ENCODE peak calls at places on chromosomes 3 and 15, in six cellular contexts. M, Y, L, A, Z and P are unnamed samples.

GRCh38 chr3:79406175-79406574 is 361.6 kb downstream of the ROBO1 start:
- DNase-seq in M (no peak), Y (no peak), L (no peak), A (no peak), Z (no peak), P (no peak)

GRCh38 chr15:42137461-42138261 is 18.8 kb downstream of the PLA2G4F start:
- DNase-seq in M (peak), Y (peak), L (peak), A (no peak), Z (peak), P (peak)

GRCh38 chr15:100918690-100919480 is at the start of gene LRRK1:
- DNase-seq in M (peak), Y (peak), L (peak), A (peak), Z (no peak), P (no peak)

GRCh38 chr15:72271895-72272212 is 500 bp downstream of the PARP6 start:
- DNase-seq in M (no peak), Y (no peak), L (peak), A (no peak), Z (no peak), P (no peak)

GRCh38 chr15:39084683-39085530 is 496.0 kb upstream of the THBS1 start:
- DNase-seq in M (peak), Y (peak), L (peak), A (peak), Z (peak), P (no peak)

GRCh38 chr15:73867956-73868355 is 5.4 kb upstream of the TBC1D21 start:
- DNase-seq in M (peak), Y (no peak), L (no peak), A (no peak), Z (no peak), P (no peak)

GRCh38 chr15:78035319-78035718 is 42.2 kb downstream of the TBC1D2B start:
- DNase-seq in M (no peak), Y (no peak), L (no peak), A (no peak), Z (no peak), P (peak)

GRCh38 chr15:74892313-74892712 is 2.5 kb downstream of the MPI start:
- DNase-seq in M (no peak), Y (no peak), L (no peak), A (peak), Z (no peak), P (peak)

GRCh38 chr3:101340591-101340990 is 20.2 kb upstream of the IMPG2 start:
- DNase-seq in M (no peak), Y (no peak), L (no peak), A (no peak), Z (no peak), P (no peak)

GRCh38 chr3:57091471-57091870 is 31.0 kb downstream of the SPATA12 start:
- DNase-seq in M (no peak), Y (no peak), L (no peak), A (no peak), Z (no peak), P (no peak)
- H3K27ac ChIP-seq in M (peak), Y (no peak), L (no peak), A (peak), Z (peak), P (no peak)

GRCh38 chr3:150168694-150169093 is 198.0 kb upstream of the PFN2 start:
- DNase-seq in M (no peak), Y (no peak), L (no peak), A (no peak), Z (peak), P (no peak)
- TF ChIP-seq EP300 in M (no peak), Y (no peak), L (no peak), A (no peak), Z (peak), P (no peak)

GRCh38 chr15:64572856-64573255 is 112.5 kb downstream of the ZNF609 start:
- DNase-seq in M (no peak), Y (no peak), L (no peak), A (no peak), Z (no peak), P (no peak)

GRCh38 chr15:64568765-64569164 is 108.4 kb downstream of the ZNF609 start:
- DNase-seq in M (no peak), Y (no peak), L (no peak), A (no peak), Z (no peak), P (no peak)

GRCh38 chr15:64574220-64574994 is 114.0 kb downstream of the ZNF609 start:
- DNase-seq in M (no peak), Y (peak), L (no peak), A (no peak), Z (no peak), P (no peak)

GRCh38 chr15:64566629-64567427 is 106.5 kb downstream of the ZNF609 start:
- DNase-seq in M (no peak), Y (no peak), L (no peak), A (no peak), Z (no peak), P (no peak)

DNA sequence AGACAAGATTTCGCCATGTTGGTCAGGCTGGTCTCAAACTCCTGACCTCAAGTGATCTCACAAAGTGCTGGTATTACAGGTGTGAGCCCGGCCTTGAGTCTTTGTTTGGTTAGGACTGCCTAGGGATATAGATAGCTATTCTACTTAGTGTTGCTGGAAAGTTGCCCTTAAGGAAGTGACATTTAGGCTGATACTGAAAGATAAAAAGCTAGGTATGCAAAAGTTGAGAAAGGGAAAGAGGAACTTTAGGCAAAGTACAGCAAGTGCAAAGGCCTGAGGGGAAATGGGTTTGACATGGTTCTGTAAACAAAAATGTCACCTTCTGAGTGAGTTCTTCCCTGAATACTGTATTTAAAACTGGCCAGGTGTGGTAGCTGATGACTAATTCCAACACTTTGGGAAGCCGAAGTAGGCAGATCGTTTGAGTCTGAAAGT is 111.5 kb downstream of the ZNF609 start:
- DNase-seq in M (no peak), Y (no peak), L (no peak), A (no peak), Z (no peak), P (peak)
- H3K27ac ChIP-seq in M (no peak), Y (no peak), L (no peak), A (peak), Z (no peak), P (peak)

GRCh38 chr3:44236485-44236908 is 5.2 kb upstream of the TOPAZ1 start:
- DNase-seq in M (no peak), Y (no peak), L (no peak), A (no peak), Z (no peak), P (no peak)

GRCh38 chr3:44237665-44238064 is 4.0 kb upstream of the TOPAZ1 start:
- DNase-seq in M (no peak), Y (no peak), L (no peak), A (no peak), Z (no peak), P (no peak)

GRCh38 chr3:44235604-44236484 is 5.8 kb upstream of the TOPAZ1 start:
- DNase-seq in M (peak), Y (peak), L (peak), A (peak), Z (peak), P (peak)

GRCh38 chr3:44238889-44239288 is 2.8 kb upstream of the TOPAZ1 start:
- DNase-seq in M (no peak), Y (no peak), L (no peak), A (no peak), Z (no peak), P (no peak)

GRCh38 chr3:44237161-44237560 is 4.5 kb upstream of the TOPAZ1 start:
- DNase-seq in M (no peak), Y (no peak), L (no peak), A (no peak), Z (no peak), P (no peak)
- TF ChIP-seq EP300 in M (no peak), Y (no peak), L (no peak), A (no peak), Z (no peak), P (no peak)